ENCODE peak calls at places on chromosomes 1 and 21, in six cellular contexts. A is PC-3; L is left lung; U is upper lobe of left lung; T is WTC11; K is effector memory CD8-positive, alpha-beta T cell. B is an unnamed sample.

GRCh38 chr21:37921091-37921490 is 4.8 kb upstream of the KCNJ6 start:
- ATAC-seq in T (no peak), U (no peak), L (no peak), K (no peak), A (no peak), B (no peak)

GRCh38 chr1:59831529-59831928 is 16.8 kb downstream of the HOOK1 start:
- ATAC-seq in A (no peak), T (no peak), L (no peak), K (no peak), U (no peak), B (no peak)

GRCh38 chr1:35586808-35587207 is 13.7 kb downstream of the TFAP2E start:
- ATAC-seq in K (no peak), T (no peak), A (no peak), U (no peak), L (no peak), B (no peak)

GRCh38 chr1:178740491-178740890 is 15.4 kb downstream of the RALGPS2 start:
- ATAC-seq in L (no peak), K (no peak), U (no peak), T (no peak), A (no peak), B (no peak)

GRCh38 chr1:228249508-228250305 is 41.9 kb downstream of the OBSCN start:
- ATAC-seq in K (no peak), A (no peak), T (no peak), U (no peak), L (no peak), B (no peak)

GRCh38 chr1:155651861-155652661 is 36.5 kb downstream of the YY1AP1 start:
- ATAC-seq in T (no peak), K (no peak), L (no peak), U (no peak), A (peak; percentile 29), B (peak; percentile 76)

GRCh38 chr1:59752556-59753412 is 62.0 kb upstream of the HOOK1 start:
- ATAC-seq in A (no peak), U (no peak), K (no peak), L (no peak), T (no peak), B (no peak)

GRCh38 chr1:22177354-22178003 is 34.6 kb upstream of the WNT4 start:
- ATAC-seq in T (no peak), K (no peak), U (no peak), L (no peak), A (no peak), B (peak; percentile 63)

GRCh38 chr1:239383714-239384113 is 2.7 kb upstream of the CHRM3 start:
- ATAC-seq in L (no peak), A (no peak), U (no peak), T (no peak), K (no peak), B (no peak)

GRCh38 chr21:41921089-41921819 is 32.6 kb downstream of the C2CD2 start:
- ATAC-seq in U (no peak), T (no peak), L (peak; percentile 14), A (no peak), K (no peak), B (no peak)

GRCh38 chr1:89070509-89070908 is 5.5 kb upstream of the GBP1 start:
- ATAC-seq in A (no peak), K (peak; percentile 42), U (peak; percentile 23), L (no peak), T (no peak), B (no peak)

B was measured in esophagus mucosa.